ENCODE peak calls at places on chromosomes 11 and 22, in four cellular contexts. F, C, K and W are unnamed samples.

GRCh38 chr11:122900803-122901202 is 18.2 kb downstream of the JHY start:
- DNase-seq in K (no peak), F (no peak), C (no peak), W (peak; percentile 55)

GRCh38 chr11:71119656-71120269 is 132.6 kb downstream of the SHANK2 start:
- DNase-seq in F (no peak), K (no peak), C (no peak), W (no peak)

GRCh38 chr11:8227156-8228152 is 36.2 kb downstream of the LMO1 start:
- DNase-seq in C (peak; percentile 90), F (peak; percentile 72), K (no peak), W (peak; percentile 50)

GRCh38 chr11:47443028-47443700 is 5.8 kb downstream of the RAPSN start:
- DNase-seq in C (no peak), K (no peak), F (no peak), W (no peak)

GRCh38 chr11:19111809-19112208 is 5.2 kb upstream of the ZDHHC13 start:
- DNase-seq in K (no peak), C (peak; percentile 74), F (no peak), W (no peak)

GRCh38 chr11:16297332-16297731 is 59.0 kb downstream of the SOX6 start:
- DNase-seq in K (no peak), C (no peak), F (no peak), W (no peak)

GRCh38 chr22:50737728-50738648 is at the start of gene ACR:
- DNase-seq in F (no peak), C (no peak), K (no peak), W (no peak)

GRCh38 chr22:20131593-20131855 is at the start of gene ZDHHC8:
- DNase-seq in C (no peak), F (no peak), K (no peak), W (peak; percentile 50)

GRCh38 chr11:114166897-114167323 is 107.4 kb downstream of the ZBTB16 start:
- DNase-seq in K (no peak), F (peak; percentile 89), C (peak; percentile 70), W (peak; percentile 88)

GRCh38 chr11:118002010-118002540 is 15.9 kb downstream of the IL10RA start:
- DNase-seq in C (peak; percentile 20), F (no peak), K (no peak), W (no peak)

GRCh38 chr22:41934284-41935014 is 7.8 kb upstream of the TNFRSF13C start:
- DNase-seq in K (no peak), F (no peak), C (no peak), W (no peak)

GRCh38 chr11:43830928-43831440 is 49.6 kb upstream of the ALKBH3 start:
- DNase-seq in F (peak; percentile 97), C (peak; percentile 99), K (no peak), W (peak; percentile 100)

GRCh38 chr22:17754233-17754925 is 19.9 kb downstream of the BID start:
- DNase-seq in F (peak; percentile 7), C (no peak), K (peak; percentile 62), W (no peak)

GRCh38 chr11:93903989-93904388 is 53.6 kb upstream of the VSTM5 start:
- DNase-seq in C (no peak), F (peak; percentile 44), K (peak; percentile 8), W (no peak)

GRCh38 chr11:112874959-112875358 is 86.3 kb upstream of the NCAM1 start:
- DNase-seq in K (no peak), C (no peak), F (no peak), W (no peak)

GRCh38 chr22:40661661-40662060 is 17.6 kb upstream of the MCHR1 start:
- DNase-seq in K (no peak), F (no peak), C (no peak), W (peak; percentile 21)

GRCh38 chr11:71946144-71946571 is 17.3 kb downstream of the RNF121 start:
- DNase-seq in C (no peak), K (no peak), F (peak; percentile 76), W (peak; percentile 73)

GRCh38 chr11:131464024-131464423 is 93.6 kb downstream of the NTM start:
- DNase-seq in F (no peak), C (no peak), K (no peak), W (no peak)

GRCh38 chr11:103609117-103610066 is 427.0 kb upstream of the DDI1 start:
- DNase-seq in F (peak; percentile 97), C (peak; percentile 66), K (no peak), W (peak; percentile 89)
- H3K27ac ChIP-seq in F (no peak overlapping the region), C (peak overlapping the region; percentile 2), K (no peak overlapping the region), W (peak overlapping the region; percentile 49)

DNA sequence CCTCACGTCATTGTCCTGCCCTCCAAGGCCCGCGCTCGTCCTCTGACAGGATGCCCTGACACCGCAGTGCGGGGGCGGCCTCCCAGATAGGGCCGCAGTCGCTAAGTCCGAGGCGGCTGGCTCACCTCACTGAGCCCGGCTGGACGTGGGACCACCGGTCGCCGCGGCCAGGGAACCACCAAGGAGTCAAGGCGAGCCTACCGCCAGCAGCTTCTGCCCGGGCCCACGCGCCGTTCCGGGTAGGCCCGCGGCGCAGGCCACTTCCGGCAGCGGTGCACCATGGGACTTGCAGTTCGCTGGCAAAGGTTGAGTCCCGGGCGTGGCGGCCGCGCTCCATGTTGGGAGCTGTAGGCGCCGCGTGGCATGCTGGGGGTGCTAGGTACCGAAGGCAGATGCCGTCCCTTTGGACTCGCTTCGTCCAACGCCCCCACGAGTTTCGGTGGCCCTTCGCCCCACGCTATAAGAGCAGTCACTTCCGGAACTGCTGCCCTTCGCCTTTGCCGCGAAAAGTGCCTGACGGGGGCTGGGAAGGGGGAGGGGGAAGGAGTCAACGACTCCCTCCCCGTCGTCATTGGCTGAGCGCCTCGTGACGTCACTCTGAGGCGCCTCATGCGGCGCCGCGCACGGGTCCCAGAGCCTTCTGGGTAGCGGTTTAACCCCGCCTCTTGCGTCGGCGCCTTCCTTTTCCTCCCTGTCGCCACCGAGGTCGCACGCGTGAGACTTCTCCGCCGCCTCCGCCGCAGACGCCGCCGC is at the start of gene RPLP2:
- DNase-seq in C (peak; percentile 82), F (peak; percentile 99), K (peak; percentile 99), W (peak; percentile 99)
- H3F3A ChIP-seq in C (peaks cover 38% of the 10 kb centered on the region), F (peaks cover 5% of the 10 kb centered on the region), K (peaks cover 62% of the 10 kb centered on the region), W (peaks cover 34% of the 10 kb centered on the region)

GRCh38 chr11:65340226-65340625 is 6.6 kb downstream of the DPF2 start:
- DNase-seq in C (no peak), K (no peak), F (no peak), W (no peak)
- H3K27ac ChIP-seq in C (no peak overlapping the region), K (no peak overlapping the region), F (no peak overlapping the region), W (no peak overlapping the region)

DNA sequence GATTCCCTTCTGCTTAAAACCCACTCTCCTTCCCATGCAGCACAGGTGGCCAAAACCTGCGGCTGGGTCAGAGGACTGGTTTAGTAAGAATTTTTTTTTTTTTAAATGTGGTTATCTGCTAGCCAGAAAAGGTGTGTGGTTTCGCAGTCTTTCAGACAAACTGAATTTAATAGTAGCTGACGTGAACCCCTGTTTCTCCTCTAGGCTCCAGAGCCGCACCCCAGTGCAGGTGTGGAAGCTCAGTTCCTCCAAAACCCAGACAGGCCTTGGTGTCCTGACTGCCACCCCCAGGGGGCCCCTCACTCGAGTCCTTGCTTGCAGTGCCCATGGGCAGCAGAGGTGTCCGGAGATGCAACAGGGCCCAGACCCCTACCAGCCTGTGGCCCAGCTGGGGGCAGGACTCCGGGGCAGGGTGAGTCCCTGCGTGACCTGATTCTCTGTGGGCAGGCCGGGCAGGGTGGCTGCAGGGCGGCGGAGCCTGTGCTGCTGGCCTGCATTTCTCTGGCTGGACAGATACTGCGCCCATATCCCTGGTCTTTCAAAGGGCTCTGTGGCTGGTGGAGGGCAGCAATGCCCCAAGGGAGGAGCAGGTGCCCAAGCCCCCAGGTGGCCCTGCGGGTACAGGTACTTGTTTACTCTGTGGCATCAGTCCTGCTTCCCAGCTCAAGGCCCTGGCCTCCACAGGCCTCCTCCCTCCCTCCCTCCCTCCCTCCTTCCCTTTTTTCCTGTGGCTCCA is 15.2 kb downstream of the KCNQ1 start:
- DNase-seq in F (no peak), C (no peak), K (no peak), W (no peak)
- H3F3A ChIP-seq in F (no peaks in the 10 kb centered on the region), C (no peaks in the 10 kb centered on the region), K (no peaks in the 10 kb centered on the region), W (no peaks in the 10 kb centered on the region)

DNA sequence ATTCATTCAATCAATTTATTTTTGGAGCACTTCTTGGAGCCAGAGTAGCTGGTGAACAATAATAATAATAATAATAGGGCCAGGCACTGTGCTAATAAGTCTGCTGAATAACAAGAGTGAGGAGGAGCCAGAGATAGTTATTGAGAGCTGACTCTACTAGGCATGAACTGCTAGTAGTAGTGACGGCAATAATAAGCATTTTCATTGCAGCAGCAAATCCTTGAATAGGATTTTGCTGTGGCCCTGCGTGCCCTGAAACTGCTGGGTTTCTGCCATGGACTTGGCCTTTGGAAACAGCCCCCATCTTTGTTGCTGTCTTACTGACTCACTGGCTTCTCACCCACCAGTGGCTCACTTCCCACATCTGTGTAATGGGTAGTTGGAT is 545.9 kb downstream of the MIAT start:
- DNase-seq in K (no peak), C (no peak), F (no peak), W (no peak)
- H3K27ac ChIP-seq in K (peak overlapping the region; percentile 55), C (peak overlapping the region; percentile 82), F (no peak overlapping the region), W (peak overlapping the region; percentile 89)

GRCh38 chr11:36135062-36135461 is 154.2 kb downstream of the COMMD9 start:
- DNase-seq in F (no peak), C (no peak), K (no peak), W (no peak)
- H3F3A ChIP-seq in F (no peaks in the 10 kb centered on the region), C (no peaks in the 10 kb centered on the region), K (peaks cover 13% of the 10 kb centered on the region), W (peaks cover 6% of the 10 kb centered on the region)

GRCh38 chr11:33667819-33668467 is 32.7 kb downstream of the C11orf91 start:
- DNase-seq in K (no peak), F (no peak), C (no peak), W (no peak)

GRCh38 chr11:33668468-33668825 is 32.2 kb downstream of the C11orf91 start:
- DNase-seq in K (no peak), F (no peak), C (no peak), W (no peak)

GRCh38 chr11:33670250-33671011 is 30.2 kb downstream of the C11orf91 start:
- DNase-seq in C (no peak), K (no peak), F (peak; percentile 33), W (peak; percentile 88)

GRCh38 chr11:33669598-33670249 is 30.9 kb downstream of the C11orf91 start:
- DNase-seq in K (no peak), C (no peak), F (no peak), W (peak; percentile 16)

DNA sequence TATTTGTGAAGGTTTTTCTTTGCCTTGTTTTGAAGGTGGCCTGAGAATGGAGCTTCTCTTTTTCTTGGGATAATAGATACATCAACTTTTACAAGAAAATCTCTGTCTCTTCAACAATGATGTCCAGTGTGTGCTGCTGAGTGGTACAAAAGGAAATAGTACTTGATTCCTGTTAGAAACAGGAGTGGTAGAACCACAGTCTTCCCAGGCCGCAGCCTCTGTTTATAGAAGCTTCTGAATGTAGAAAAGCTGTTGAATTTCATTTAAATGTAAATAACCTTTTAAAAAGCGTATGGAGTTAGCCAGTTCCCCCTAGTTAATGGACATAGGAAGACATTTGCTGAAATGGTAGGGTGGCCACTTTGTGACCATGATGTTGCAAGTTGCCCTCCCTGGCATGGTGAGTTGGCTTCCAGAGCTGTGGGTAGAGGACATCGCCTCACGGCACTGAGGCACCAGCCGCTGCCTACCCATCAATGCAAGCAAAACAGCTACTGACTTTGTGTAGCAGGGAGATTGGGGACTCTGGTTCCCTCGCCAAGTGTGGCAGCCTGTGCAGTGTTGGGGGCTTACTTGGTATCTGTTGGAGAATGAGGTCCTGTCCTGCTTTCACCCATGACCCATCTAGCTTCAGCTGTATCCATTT is 31.6 kb downstream of the C11orf91 start:
- DNase-seq in F (no peak), K (no peak), C (no peak), W (no peak)
- H3K27ac ChIP-seq in F (no peak overlapping the region), K (no peak overlapping the region), C (no peak overlapping the region), W (peak overlapping the region; percentile 90)

DNA sequence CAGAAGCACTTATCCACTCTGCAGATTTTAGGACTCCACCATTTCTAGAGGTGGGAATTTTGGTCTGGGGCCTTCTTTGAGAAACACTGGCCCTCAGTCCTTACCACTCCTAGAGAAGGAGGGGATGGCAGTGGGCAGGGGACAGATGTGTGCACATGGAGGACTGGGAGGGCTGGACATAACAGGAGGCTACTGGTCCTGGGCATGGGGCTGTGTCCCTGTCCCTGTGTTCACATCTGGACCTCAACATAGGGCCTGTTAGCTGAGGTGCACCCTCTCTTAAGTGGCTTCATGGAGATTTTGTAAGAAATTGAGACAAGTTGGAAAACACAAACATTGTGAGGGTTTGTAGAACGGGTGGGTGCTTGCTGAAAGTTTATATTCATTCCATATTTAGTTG is 103.4 kb downstream of the ATXN10 start:
- DNase-seq in K (no peak), C (no peak), F (no peak), W (no peak)
- H3F3A ChIP-seq in K (no peaks in the 10 kb centered on the region), C (peaks cover 52% of the 10 kb centered on the region), F (peaks cover 22% of the 10 kb centered on the region), W (peaks cover 22% of the 10 kb centered on the region)